ENCODE peak calls at places on chromosomes 11 and 22, in four cellular contexts. C is endothelial cell of umbilical vein, J is A549, D is suprapubic skin. H is an unnamed sample.

GRCh38 chr11:68441466-68442230 is 18.9 kb upstream of the PPP6R3 start:
- DNase-seq in C (no peak), J (no peak), D (no peak), H (no peak)

GRCh38 chr11:34522188-34522587 is 8.6 kb upstream of the ELF5 start:
- DNase-seq in C (no peak), J (no peak), D (no peak), H (no peak)

GRCh38 chr22:19872779-19873137 is 18.1 kb upstream of the GNB1L start:
- DNase-seq in C (no peak), J (no peak), D (no peak), H (no peak)

GRCh38 chr11:60836866-60837510 is 4.9 kb upstream of the CCDC86 start:
- DNase-seq in C (no peak), J (no peak), D (no peak), H (no peak)

GRCh38 chr11:25197515-25197914 is 700.7 kb downstream of the LUZP2 start:
- DNase-seq in C (no peak), J (no peak), D (no peak), H (no peak)

GRCh38 chr11:3137486-3138177 is 27.5 kb downstream of the OSBPL5 start:
- DNase-seq in C (no peak), J (no peak), D (peak), H (no peak)

GRCh38 chr11:125956371-125956770 is 10.5 kb downstream of the VSIG10L2 start:
- DNase-seq in C (no peak), J (no peak), D (no peak), H (no peak)

GRCh38 chr11:19905280-19905853 is 192.7 kb downstream of the NAV2 start:
- DNase-seq in C (peak), J (peak), D (no peak), H (no peak)

GRCh38 chr11:65425971-65426838 is 3.6 kb downstream of the NEAT1 start:
- DNase-seq in C (peak), J (peak), D (peak), H (no peak)

GRCh38 chr11:19551454-19551853 is 161.2 kb upstream of the NAV2 start:
- DNase-seq in C (no peak), J (no peak), D (no peak), H (no peak)

GRCh38 chr11:43870981-43871550 is 9.6 kb upstream of the ALKBH3 start:
- DNase-seq in C (no peak), J (no peak), D (no peak), H (no peak)

GRCh38 chr11:68798221-68798813 is 43.4 kb downstream of the CPT1A start:
- DNase-seq in C (peak), J (no peak), D (no peak), H (no peak)

GRCh38 chr11:27902981-27903624 is 202.8 kb upstream of the BDNF start:
- DNase-seq in C (no peak), J (peak), D (no peak), H (no peak)

GRCh38 chr11:61972112-61972795 is 4.8 kb upstream of the FTH1 start:
- DNase-seq in C (no peak), J (no peak), D (no peak), H (peak)

GRCh38 chr11:78351979-78352731 is 65.5 kb downstream of the GAB2 start:
- DNase-seq in C (no peak), J (no peak), D (no peak), H (no peak)

GRCh38 chr11:120715239-120715638 is 203.7 kb downstream of the GRIK4 start:
- DNase-seq in C (peak), J (peak), D (no peak), H (no peak)

GRCh38 chr11:94649925-94650623 is 82.9 kb downstream of the PIWIL4 start:
- DNase-seq in C (no peak), J (no peak), D (no peak), H (no peak)

GRCh38 chr22:49825436-49825835 is 2.2 kb downstream of the BRD1 start:
- DNase-seq in C (peak), J (no peak), D (no peak), H (no peak)

GRCh38 chr11:87076874-87077429 is 39.2 kb downstream of the TMEM135 start:
- DNase-seq in C (no peak), J (no peak), D (no peak), H (no peak)

GRCh38 chr22:36823177-36823839 is 6.5 kb upstream of the PVALB start:
- DNase-seq in C (peak), J (no peak), D (no peak), H (no peak)

GRCh38 chr11:102783720-102784119 is 3.3 kb upstream of the MMP10 start:
- DNase-seq in C (no peak), J (no peak), D (no peak), H (no peak)

GRCh38 chr11:83437939-83438338 is 151.8 kb upstream of the CCDC90B start:
- DNase-seq in C (no peak), J (no peak), D (no peak), H (no peak)

GRCh38 chr11:29255401-29255800 is 761.4 kb downstream of the KCNA4 start:
- DNase-seq in C (no peak), J (no peak), D (no peak), H (no peak)

GRCh38 chr11:10302744-10303557 is 1.9 kb upstream of the ADM start:
- DNase-seq in C (peak), J (peak), D (peak), H (peak)

GRCh38 chr11:44243633-44244343 is 66.2 kb downstream of the ALX4 start:
- DNase-seq in C (peak), J (peak), D (no peak), H (no peak)

GRCh38 chr11:36155770-36156485 is 133.3 kb downstream of the COMMD9 start:
- DNase-seq in C (peak), J (no peak), D (no peak), H (no peak)

GRCh38 chr22:30823015-30823370 is 128.3 kb downstream of the OSBP2 start:
- DNase-seq in C (no peak), J (no peak), D (no peak), H (no peak)

GRCh38 chr11:119560291-119560690 is 137.3 kb upstream of the THY1 start:
- DNase-seq in C (no peak), J (no peak), D (no peak), H (no peak)

GRCh38 chr11:68998390-68998911 is 14.6 kb downstream of the MRGPRF start:
- DNase-seq in C (peak), J (no peak), D (peak), H (peak)

GRCh38 chr11:103359221-103359620 is 250.0 kb downstream of the DYNC2H1 start:
- DNase-seq in C (no peak), J (no peak), D (no peak), H (no peak)

GRCh38 chr22:17832665-17833064 is 58.4 kb upstream of the BID start:
- DNase-seq in C (no peak), J (no peak), D (no peak), H (no peak)

GRCh38 chr11:36455658-36456111 is 54.4 kb downstream of the TRAF6 start:
- DNase-seq in C (peak), J (peak), D (peak), H (peak)

GRCh38 chr22:37745548-37746365 is 48.9 kb downstream of the TRIOBP start:
- DNase-seq in C (peak), J (peak), D (peak), H (peak)

GRCh38 chr11:66113132-66113856 is 43.2 kb downstream of the PACS1 start:
- DNase-seq in C (peak), J (peak), D (no peak), H (no peak)

GRCh38 chr11:94678236-94678635 is 89.9 kb upstream of the AMOTL1 start:
- DNase-seq in C (no peak), J (no peak), D (no peak), H (no peak)

GRCh38 chr11:127106938-127107337 is 106.4 kb upstream of the KIRREL3 start:
- DNase-seq in C (no peak), J (no peak), D (no peak), H (no peak)

GRCh38 chr11:71393283-71393682 is 54.9 kb downstream of the DHCR7 start:
- DNase-seq in C (no peak), J (no peak), D (no peak), H (no peak)

GRCh38 chr11:2298795-2299747 is 2.6 kb downstream of the C11orf21 start:
- DNase-seq in C (no peak), J (peak), D (peak), H (no peak)

GRCh38 chr11:126147268-126148111 is 64.0 kb downstream of the RPUSD4 start:
- DNase-seq in C (no peak), J (peak), D (no peak), H (no peak)

GRCh38 chr11:68756171-68756766 is 4.9 kb upstream of the TESMIN start:
- DNase-seq in C (no peak), J (no peak), D (no peak), H (no peak)

GRCh38 chr11:819129-819931 is 616 bp downstream of the PNPLA2 start:
- DNase-seq in C (peak), J (peak), D (peak), H (peak)
- TF ChIP-seq POLR2A in C (peak), J (peak), D (peak), H (peak)

GRCh38 chr11:39361557-39361956 is 2097.9 kb downstream of the LRRC4C start:
- DNase-seq in C (no peak), J (no peak), D (no peak), H (no peak)

GRCh38 chr11:39367526-39367925 is 2091.9 kb downstream of the LRRC4C start:
- DNase-seq in C (no peak), J (no peak), D (no peak), H (no peak)

DNA sequence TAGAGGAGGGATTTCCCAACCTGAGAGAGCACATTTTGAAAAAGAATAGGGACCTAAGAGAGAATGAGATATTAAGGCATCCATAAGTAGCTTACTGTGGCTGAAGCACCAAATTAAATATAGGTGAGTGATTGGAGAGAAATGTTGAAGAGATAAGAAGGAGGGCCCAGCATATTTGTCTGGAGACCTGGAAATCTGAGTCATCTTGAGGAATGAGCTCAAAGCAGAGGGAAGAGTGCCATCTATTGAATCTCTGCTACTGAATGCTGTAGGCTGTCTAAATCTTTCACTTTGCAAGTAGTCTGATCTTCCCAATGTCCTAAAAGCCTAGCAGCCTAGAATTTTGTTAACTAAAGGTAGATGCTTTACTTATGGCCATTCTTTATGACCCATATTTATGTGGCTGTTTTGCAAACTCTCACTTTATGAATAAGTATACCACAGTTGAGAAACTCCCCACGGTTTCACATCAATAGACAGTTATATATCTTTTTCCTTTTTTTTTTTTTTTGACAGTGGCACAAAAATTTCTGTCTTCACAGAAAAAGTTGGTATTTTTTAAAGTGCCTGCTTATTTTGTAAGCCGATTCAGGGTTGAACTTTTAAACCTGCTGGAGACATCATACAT is 2093.5 kb downstream of the LRRC4C start:
- DNase-seq in C (no peak), J (peak), D (no peak), H (no peak)
- TF ChIP-seq CTCF in C (no peak), J (peak), D (no peak), H (peak)

DNA sequence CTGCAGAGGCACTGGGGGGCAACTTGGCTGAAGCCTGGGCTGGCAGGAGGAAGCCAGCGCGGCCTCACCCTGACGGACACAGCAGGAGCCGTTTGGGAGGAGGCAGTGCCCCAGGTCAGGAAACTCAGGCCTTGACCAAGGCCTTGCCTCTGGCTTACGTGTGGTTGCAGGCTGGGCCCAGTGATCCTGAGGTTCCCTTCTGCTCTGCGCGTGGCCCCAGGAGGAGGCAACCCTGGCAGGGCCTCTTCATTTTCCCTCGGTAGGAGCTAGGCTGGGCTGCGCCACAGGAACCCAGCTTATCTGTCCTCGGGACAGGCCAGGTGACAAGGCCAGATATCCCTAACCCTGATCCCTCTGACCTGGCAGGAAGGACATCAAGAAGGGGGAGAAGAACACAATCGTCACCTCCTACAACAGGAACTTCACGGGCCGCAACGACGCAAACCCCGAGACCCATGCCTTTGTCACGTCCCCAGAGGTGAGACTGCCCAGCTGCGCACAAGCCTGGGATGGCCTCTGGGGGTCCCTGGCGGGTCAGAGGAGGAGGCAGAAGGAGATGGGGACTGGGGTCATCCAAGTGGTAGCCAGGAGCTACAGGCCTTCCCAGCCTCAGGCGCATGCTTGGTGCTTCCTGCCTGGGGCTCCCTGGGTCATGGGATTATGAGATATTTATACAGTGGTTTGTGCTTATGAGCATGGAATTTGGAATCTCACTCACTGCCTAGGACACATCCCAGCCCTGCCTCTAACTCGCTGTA is 20.6 kb downstream of the POLR3H start:
- DNase-seq in C (no peak), J (no peak), D (no peak), H (peak)
- TF ChIP-seq POLR2A in C (no peak), J (no peak), D (no peak), H (no peak)

DNA sequence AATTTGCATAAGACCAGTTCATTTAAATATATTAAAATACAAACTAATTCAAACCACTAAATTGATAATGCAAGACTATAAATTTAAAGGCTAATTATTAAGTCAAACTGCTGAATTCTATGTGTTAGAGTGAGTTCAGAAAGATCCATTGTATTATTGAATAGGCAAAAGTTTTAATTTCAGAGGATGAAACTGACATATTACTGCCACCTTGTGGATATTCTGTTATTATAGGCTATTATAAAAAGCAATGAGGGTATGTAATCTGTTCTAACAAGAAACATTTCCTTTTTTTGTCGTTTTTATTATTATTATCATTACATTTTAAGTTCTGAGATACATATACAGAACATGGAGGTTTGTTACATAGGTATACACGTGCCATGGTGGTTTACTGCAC is 20.9 kb upstream of the NAALAD2 start:
- DNase-seq in C (peak), J (no peak), D (no peak), H (no peak)
- TF ChIP-seq CTCF in C (no peak), J (peak), D (peak), H (peak)